ENCODE peak calls at places on chromosomes 2 and 18, in four cellular contexts. C, U, M and P are unnamed samples.

GRCh38 chr2:75560768-75561565 is at the start of gene EVA1A:
- DNase-seq in C (peak; percentile 34), U (no peak), M (peak; percentile 58), P (peak; percentile 26)

GRCh38 chr2:230282936-230283335 is 44.1 kb upstream of the SP140L start:
- DNase-seq in C (no peak), U (no peak), M (no peak), P (no peak)

GRCh38 chr2:72214429-72215143 is 66.9 kb upstream of the CYP26B1 start:
- DNase-seq in C (no peak), U (no peak), M (no peak), P (no peak)

GRCh38 chr2:120237491-120237902 is 14.3 kb upstream of the TMEM185B start:
- DNase-seq in C (no peak), U (no peak), M (no peak), P (no peak)

GRCh38 chr18:33757037-33757436 is 179.0 kb downstream of the ASXL3 start:
- DNase-seq in C (no peak), U (no peak), M (no peak), P (no peak)

GRCh38 chr2:56185582-56186046 is 1.8 kb downstream of the CCDC85A start:
- DNase-seq in C (peak; percentile 12), U (no peak), M (peak; percentile 28), P (no peak)

GRCh38 chr18:79069792-79070151 is 578 bp downstream of the ATP9B start:
- DNase-seq in C (no peak), U (no peak), M (no peak), P (no peak)

GRCh38 chr2:25029183-25029554 is 12.7 kb upstream of the EFR3B start:
- DNase-seq in C (no peak), U (no peak), M (no peak), P (no peak)

GRCh38 chr18:1057367-1057766 is 152.7 kb downstream of the ADCYAP1 start:
- DNase-seq in C (no peak), U (no peak), M (no peak), P (no peak)